ENCODE peak calls at places on chromosomes 3 and 15, in four cellular contexts. One of them, this sample, is unnamed.

GRCh38 chr15:36591534-36592411 is 12.3 kb downstream of the CDIN1 start:
- DNase-seq in activated CD8-positive, alpha-beta memory T cell treated with anti-CD3 and anti-CD28 coated beads for 4 hours: no peak
- DNase-seq in RWPE1: peak
- DNase-seq in dorsolateral prefrontal cortex: peak
- DNase-seq in this sample: no peak

GRCh38 chr15:60548101-60548500 is 69.2 kb upstream of the ICE2 start:
- DNase-seq in activated CD8-positive, alpha-beta memory T cell treated with anti-CD3 and anti-CD28 coated beads for 4 hours: no peak
- DNase-seq in RWPE1: no peak
- DNase-seq in dorsolateral prefrontal cortex: no peak
- DNase-seq in this sample: peak

GRCh38 chr3:71142440-71143161 is 440.9 kb downstream of the FOXP1 start:
- DNase-seq in activated CD8-positive, alpha-beta memory T cell treated with anti-CD3 and anti-CD28 coated beads for 4 hours: no peak
- DNase-seq in RWPE1: no peak
- DNase-seq in dorsolateral prefrontal cortex: no peak
- DNase-seq in this sample: no peak

GRCh38 chr3:50627407-50628051 is 10.6 kb downstream of the MAPKAPK3 start:
- DNase-seq in RWPE1: peak
- DNase-seq in dorsolateral prefrontal cortex: no peak
- DNase-seq in activated CD8-positive, alpha-beta memory T cell treated with anti-CD3 and anti-CD28 coated beads for 4 hours: no peak
- DNase-seq in this sample: no peak

GRCh38 chr3:189262746-189263145 is 91.0 kb downstream of the TPRG1 start:
- DNase-seq in RWPE1: no peak
- DNase-seq in dorsolateral prefrontal cortex: no peak
- DNase-seq in activated CD8-positive, alpha-beta memory T cell treated with anti-CD3 and anti-CD28 coated beads for 4 hours: no peak
- DNase-seq in this sample: no peak

GRCh38 chr3:4835616-4836043 is 143.6 kb upstream of the BHLHE40 start:
- DNase-seq in activated CD8-positive, alpha-beta memory T cell treated with anti-CD3 and anti-CD28 coated beads for 4 hours: no peak
- DNase-seq in dorsolateral prefrontal cortex: no peak
- DNase-seq in RWPE1: no peak
- DNase-seq in this sample: no peak

GRCh38 chr3:58484722-58485069 is 7.2 kb upstream of the KCTD6 start:
- DNase-seq in activated CD8-positive, alpha-beta memory T cell treated with anti-CD3 and anti-CD28 coated beads for 4 hours: no peak
- DNase-seq in RWPE1: no peak
- DNase-seq in dorsolateral prefrontal cortex: no peak
- DNase-seq in this sample: no peak

GRCh38 chr3:171470714-171471227 is 10.6 kb upstream of the TNIK start:
- DNase-seq in dorsolateral prefrontal cortex: no peak
- DNase-seq in RWPE1: no peak
- DNase-seq in activated CD8-positive, alpha-beta memory T cell treated with anti-CD3 and anti-CD28 coated beads for 4 hours: no peak
- DNase-seq in this sample: no peak

GRCh38 chr3:177378168-177378567 is 180.9 kb upstream of the TBL1XR1 start:
- DNase-seq in dorsolateral prefrontal cortex: no peak
- DNase-seq in RWPE1: no peak
- DNase-seq in activated CD8-positive, alpha-beta memory T cell treated with anti-CD3 and anti-CD28 coated beads for 4 hours: no peak
- DNase-seq in this sample: no peak

GRCh38 chr3:129688310-129688895 is 81.9 kb upstream of the PLXND1 start:
- DNase-seq in RWPE1: no peak
- DNase-seq in dorsolateral prefrontal cortex: peak
- DNase-seq in activated CD8-positive, alpha-beta memory T cell treated with anti-CD3 and anti-CD28 coated beads for 4 hours: no peak
- DNase-seq in this sample: no peak

GRCh38 chr3:38636464-38636863 is 13.0 kb downstream of the SCN5A start:
- DNase-seq in dorsolateral prefrontal cortex: no peak
- DNase-seq in activated CD8-positive, alpha-beta memory T cell treated with anti-CD3 and anti-CD28 coated beads for 4 hours: no peak
- DNase-seq in RWPE1: no peak
- DNase-seq in this sample: no peak

GRCh38 chr3:139935071-139935865 is at the start of gene CLSTN2:
- DNase-seq in RWPE1: peak
- DNase-seq in activated CD8-positive, alpha-beta memory T cell treated with anti-CD3 and anti-CD28 coated beads for 4 hours: no peak
- DNase-seq in dorsolateral prefrontal cortex: peak
- DNase-seq in this sample: no peak

GRCh38 chr3:60294181-60294580 is 957.1 kb downstream of the FHIT start:
- DNase-seq in RWPE1: no peak
- DNase-seq in activated CD8-positive, alpha-beta memory T cell treated with anti-CD3 and anti-CD28 coated beads for 4 hours: no peak
- DNase-seq in dorsolateral prefrontal cortex: no peak
- DNase-seq in this sample: no peak